ENCODE peak calls at places on chromosomes 7 and 10, in ten cellular contexts. One of them, this sample, is unnamed.

GRCh38 chr10:112359606-112360307 is 14.2 kb upstream of the ACSL5 start:
- DNase-seq in GM23338: no peak
- DNase-seq in GM12864: no peak
- DNase-seq in adrenal gland: no peak
- DNase-seq in omental fat pad: no peak
- DNase-seq in astrocyte of the spinal cord: no peak
- DNase-seq in activated B cell treated with CpG ODN at 0.5 μM for 24 hours: no peak
- DNase-seq in fibroblast of mammary gland: no peak
- DNase-seq in fibroblast of lung: no peak
- DNase-seq in mucosa of descending colon: no peak
- DNase-seq in this sample: no peak

GRCh38 chr10:64115913-64116643 is 594.9 kb downstream of the REEP3 start:
- DNase-seq in GM23338: peak
- DNase-seq in activated B cell treated with CpG ODN at 0.5 μM for 24 hours: no peak
- DNase-seq in mucosa of descending colon: no peak
- DNase-seq in fibroblast of lung: peak
- DNase-seq in omental fat pad: no peak
- DNase-seq in GM12864: no peak
- DNase-seq in adrenal gland: peak
- DNase-seq in fibroblast of mammary gland: no peak
- DNase-seq in astrocyte of the spinal cord: peak
- DNase-seq in this sample: no peak

GRCh38 chr10:17179002-17179401 is 22.5 kb downstream of the TRDMT1 start:
- DNase-seq in activated B cell treated with CpG ODN at 0.5 μM for 24 hours: no peak
- DNase-seq in GM23338: no peak
- DNase-seq in fibroblast of mammary gland: peak
- DNase-seq in adrenal gland: no peak
- DNase-seq in fibroblast of lung: no peak
- DNase-seq in omental fat pad: no peak
- DNase-seq in astrocyte of the spinal cord: peak
- DNase-seq in mucosa of descending colon: no peak
- DNase-seq in GM12864: no peak
- DNase-seq in this sample: no peak

GRCh38 chr7:1544178-1544895 is 11.7 kb downstream of the TMEM184A start:
- DNase-seq in fibroblast of lung: no peak
- DNase-seq in fibroblast of mammary gland: no peak
- DNase-seq in mucosa of descending colon: no peak
- DNase-seq in omental fat pad: no peak
- DNase-seq in activated B cell treated with CpG ODN at 0.5 μM for 24 hours: no peak
- DNase-seq in GM23338: no peak
- DNase-seq in astrocyte of the spinal cord: no peak
- DNase-seq in GM12864: no peak
- DNase-seq in adrenal gland: no peak
- DNase-seq in this sample: no peak

GRCh38 chr10:69549959-69550358 is 23.3 kb downstream of the NEUROG3 start:
- DNase-seq in astrocyte of the spinal cord: peak
- DNase-seq in activated B cell treated with CpG ODN at 0.5 μM for 24 hours: no peak
- DNase-seq in omental fat pad: no peak
- DNase-seq in adrenal gland: no peak
- DNase-seq in fibroblast of mammary gland: peak
- DNase-seq in mucosa of descending colon: no peak
- DNase-seq in fibroblast of lung: no peak
- DNase-seq in GM12864: no peak
- DNase-seq in GM23338: no peak
- DNase-seq in this sample: no peak

GRCh38 chr7:29084832-29085231 is 61.5 kb downstream of the CPVL start:
- DNase-seq in activated B cell treated with CpG ODN at 0.5 μM for 24 hours: no peak
- DNase-seq in adrenal gland: no peak
- DNase-seq in fibroblast of lung: no peak
- DNase-seq in astrocyte of the spinal cord: no peak
- DNase-seq in fibroblast of mammary gland: no peak
- DNase-seq in GM12864: no peak
- DNase-seq in omental fat pad: no peak
- DNase-seq in mucosa of descending colon: no peak
- DNase-seq in GM23338: no peak
- DNase-seq in this sample: no peak

GRCh38 chr7:112272921-112273561 is 66.5 kb downstream of the ZNF277 start:
- DNase-seq in activated B cell treated with CpG ODN at 0.5 μM for 24 hours: no peak
- DNase-seq in mucosa of descending colon: peak
- DNase-seq in fibroblast of lung: peak
- DNase-seq in omental fat pad: no peak
- DNase-seq in fibroblast of mammary gland: peak
- DNase-seq in astrocyte of the spinal cord: no peak
- DNase-seq in GM12864: no peak
- DNase-seq in adrenal gland: peak
- DNase-seq in GM23338: peak
- DNase-seq in this sample: no peak

GRCh38 chr7:69219381-69219780 is 378.9 kb upstream of the AUTS2 start:
- DNase-seq in fibroblast of lung: no peak
- DNase-seq in omental fat pad: no peak
- DNase-seq in astrocyte of the spinal cord: no peak
- DNase-seq in GM12864: no peak
- DNase-seq in GM23338: no peak
- DNase-seq in activated B cell treated with CpG ODN at 0.5 μM for 24 hours: no peak
- DNase-seq in adrenal gland: no peak
- DNase-seq in mucosa of descending colon: no peak
- DNase-seq in fibroblast of mammary gland: no peak
- DNase-seq in this sample: no peak

GRCh38 chr7:84100866-84101265 is 93.7 kb downstream of the SEMA3A start:
- DNase-seq in GM12864: no peak
- DNase-seq in mucosa of descending colon: no peak
- DNase-seq in omental fat pad: no peak
- DNase-seq in activated B cell treated with CpG ODN at 0.5 μM for 24 hours: no peak
- DNase-seq in astrocyte of the spinal cord: peak
- DNase-seq in adrenal gland: no peak
- DNase-seq in GM23338: peak
- DNase-seq in fibroblast of mammary gland: peak
- DNase-seq in fibroblast of lung: peak
- DNase-seq in this sample: no peak

GRCh38 chr10:103915794-103916193 is 2.2 kb downstream of the STN1 start:
- DNase-seq in activated B cell treated with CpG ODN at 0.5 μM for 24 hours: no peak
- DNase-seq in mucosa of descending colon: no peak
- DNase-seq in adrenal gland: peak
- DNase-seq in GM23338: no peak
- DNase-seq in fibroblast of lung: no peak
- DNase-seq in fibroblast of mammary gland: no peak
- DNase-seq in astrocyte of the spinal cord: no peak
- DNase-seq in omental fat pad: no peak
- DNase-seq in GM12864: no peak
- DNase-seq in this sample: no peak

GRCh38 chr10:58066979-58067378 is 200.7 kb downstream of the IPMK start:
- DNase-seq in adrenal gland: no peak
- DNase-seq in fibroblast of mammary gland: no peak
- DNase-seq in astrocyte of the spinal cord: no peak
- DNase-seq in GM23338: no peak
- DNase-seq in GM12864: no peak
- DNase-seq in mucosa of descending colon: no peak
- DNase-seq in activated B cell treated with CpG ODN at 0.5 μM for 24 hours: no peak
- DNase-seq in omental fat pad: no peak
- DNase-seq in fibroblast of lung: no peak
- DNase-seq in this sample: no peak

GRCh38 chr10:126939706-126940105 is 34.5 kb downstream of the DOCK1 start:
- DNase-seq in GM12864: no peak
- DNase-seq in fibroblast of lung: no peak
- DNase-seq in fibroblast of mammary gland: no peak
- DNase-seq in astrocyte of the spinal cord: no peak
- DNase-seq in omental fat pad: no peak
- DNase-seq in adrenal gland: no peak
- DNase-seq in GM23338: peak
- DNase-seq in activated B cell treated with CpG ODN at 0.5 μM for 24 hours: no peak
- DNase-seq in mucosa of descending colon: no peak
- DNase-seq in this sample: no peak

GRCh38 chr7:158025651-158026600 is 561.7 kb downstream of the PTPRN2 start:
- DNase-seq in GM12864: no peak
- DNase-seq in fibroblast of lung: no peak
- DNase-seq in omental fat pad: no peak
- DNase-seq in GM23338: no peak
- DNase-seq in mucosa of descending colon: no peak
- DNase-seq in activated B cell treated with CpG ODN at 0.5 μM for 24 hours: no peak
- DNase-seq in astrocyte of the spinal cord: no peak
- DNase-seq in adrenal gland: no peak
- DNase-seq in fibroblast of mammary gland: no peak
- DNase-seq in this sample: no peak

GRCh38 chr7:109246330-109247077 is 676.8 kb downstream of the DNAJB9 start:
- DNase-seq in fibroblast of mammary gland: peak
- DNase-seq in mucosa of descending colon: no peak
- DNase-seq in fibroblast of lung: peak
- DNase-seq in adrenal gland: no peak
- DNase-seq in astrocyte of the spinal cord: no peak
- DNase-seq in activated B cell treated with CpG ODN at 0.5 μM for 24 hours: no peak
- DNase-seq in GM12864: no peak
- DNase-seq in omental fat pad: no peak
- DNase-seq in GM23338: no peak
- DNase-seq in this sample: no peak

GRCh38 chr10:100872034-100872791 is 40.5 kb upstream of the SLF2 start:
- DNase-seq in omental fat pad: no peak
- DNase-seq in fibroblast of lung: peak
- DNase-seq in GM23338: peak
- DNase-seq in GM12864: no peak
- DNase-seq in activated B cell treated with CpG ODN at 0.5 μM for 24 hours: peak
- DNase-seq in adrenal gland: peak
- DNase-seq in fibroblast of mammary gland: peak
- DNase-seq in astrocyte of the spinal cord: peak
- DNase-seq in mucosa of descending colon: no peak
- DNase-seq in this sample: peak

GRCh38 chr10:7082967-7083366 is 327.9 kb downstream of the SFMBT2 start:
- DNase-seq in mucosa of descending colon: no peak
- DNase-seq in GM23338: peak
- DNase-seq in omental fat pad: no peak
- DNase-seq in GM12864: no peak
- DNase-seq in fibroblast of lung: no peak
- DNase-seq in adrenal gland: no peak
- DNase-seq in activated B cell treated with CpG ODN at 0.5 μM for 24 hours: no peak
- DNase-seq in astrocyte of the spinal cord: no peak
- DNase-seq in fibroblast of mammary gland: no peak
- DNase-seq in this sample: no peak

GRCh38 chr10:21183025-21183424 is 285.9 kb upstream of the NEBL start:
- DNase-seq in activated B cell treated with CpG ODN at 0.5 μM for 24 hours: no peak
- DNase-seq in mucosa of descending colon: no peak
- DNase-seq in fibroblast of mammary gland: peak
- DNase-seq in adrenal gland: no peak
- DNase-seq in omental fat pad: no peak
- DNase-seq in GM23338: no peak
- DNase-seq in GM12864: no peak
- DNase-seq in astrocyte of the spinal cord: no peak
- DNase-seq in fibroblast of lung: no peak
- DNase-seq in this sample: no peak

GRCh38 chr7:96122746-96123145 is 199.2 kb downstream of the SLC25A13 start:
- DNase-seq in fibroblast of lung: no peak
- DNase-seq in activated B cell treated with CpG ODN at 0.5 μM for 24 hours: no peak
- DNase-seq in astrocyte of the spinal cord: peak
- DNase-seq in fibroblast of mammary gland: no peak
- DNase-seq in GM23338: no peak
- DNase-seq in omental fat pad: no peak
- DNase-seq in adrenal gland: no peak
- DNase-seq in GM12864: no peak
- DNase-seq in mucosa of descending colon: no peak
- DNase-seq in this sample: no peak

GRCh38 chr7:106793015-106793651 is 71.9 kb upstream of the PIK3CG start:
- DNase-seq in adrenal gland: no peak
- DNase-seq in GM23338: peak
- DNase-seq in activated B cell treated with CpG ODN at 0.5 μM for 24 hours: no peak
- DNase-seq in astrocyte of the spinal cord: peak
- DNase-seq in mucosa of descending colon: no peak
- DNase-seq in fibroblast of lung: peak
- DNase-seq in fibroblast of mammary gland: peak
- DNase-seq in GM12864: no peak
- DNase-seq in omental fat pad: no peak
- DNase-seq in this sample: no peak
- TF ChIP-seq CTCF in adrenal gland: peak
- TF ChIP-seq CTCF in GM23338: peak
- TF ChIP-seq CTCF in activated B cell treated with CpG ODN at 0.5 μM for 24 hours: peak
- TF ChIP-seq CTCF in astrocyte of the spinal cord: peak
- TF ChIP-seq CTCF in mucosa of descending colon: peak
- TF ChIP-seq CTCF in fibroblast of lung: peak
- TF ChIP-seq CTCF in fibroblast of mammary gland: peak
- TF ChIP-seq CTCF in GM12864: peak
- TF ChIP-seq CTCF in omental fat pad: no peak
- TF ChIP-seq CTCF in this sample: peak

DNA sequence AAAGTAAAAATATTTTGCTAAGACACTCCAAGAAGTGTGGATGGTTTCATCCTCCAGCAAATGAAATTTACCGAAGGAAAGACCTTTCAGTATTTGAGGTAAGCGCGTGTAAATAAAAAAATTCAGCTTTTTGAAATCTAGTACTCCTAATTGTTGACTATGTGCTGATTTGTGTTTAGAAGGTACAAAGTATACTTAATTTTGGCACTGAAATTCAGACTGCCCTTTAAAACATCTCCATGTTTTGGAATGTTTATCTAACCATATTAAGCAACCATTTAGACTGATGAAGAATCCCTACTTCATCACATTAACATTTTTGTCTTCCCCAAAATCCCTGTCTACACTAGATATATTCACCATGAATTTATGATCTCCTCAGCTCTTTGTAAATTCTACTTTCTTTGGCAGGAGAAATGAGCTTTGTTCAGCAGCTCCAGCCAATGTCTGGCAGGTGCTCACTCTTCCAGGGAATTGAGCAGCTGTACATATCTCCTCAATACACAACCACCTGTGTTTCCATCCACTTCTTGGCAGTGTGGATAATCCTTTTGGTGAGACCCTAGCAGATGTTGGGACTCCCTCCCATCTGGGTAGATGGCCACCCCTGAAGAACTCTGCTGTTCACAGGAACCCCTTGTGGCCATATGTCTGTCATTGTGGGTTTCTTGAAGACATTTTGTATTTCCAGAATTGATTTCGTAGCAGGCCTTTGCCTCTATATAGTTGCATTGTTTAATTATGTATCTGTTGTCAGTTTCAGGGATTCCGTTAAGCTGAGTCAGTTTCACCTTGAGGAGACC is 129.4 kb upstream of the SAMD8 start:
- DNase-seq in GM23338: no peak
- DNase-seq in fibroblast of mammary gland: no peak
- DNase-seq in adrenal gland: no peak
- DNase-seq in omental fat pad: no peak
- DNase-seq in activated B cell treated with CpG ODN at 0.5 μM for 24 hours: no peak
- DNase-seq in fibroblast of lung: no peak
- DNase-seq in mucosa of descending colon: no peak
- DNase-seq in astrocyte of the spinal cord: no peak
- DNase-seq in GM12864: no peak
- DNase-seq in this sample: no peak
- TF ChIP-seq CTCF in GM23338: no peak
- TF ChIP-seq CTCF in fibroblast of mammary gland: no peak
- TF ChIP-seq CTCF in adrenal gland: no peak
- TF ChIP-seq CTCF in omental fat pad: no peak
- TF ChIP-seq CTCF in activated B cell treated with CpG ODN at 0.5 μM for 24 hours: no peak
- TF ChIP-seq CTCF in fibroblast of lung: no peak
- TF ChIP-seq CTCF in mucosa of descending colon: no peak
- TF ChIP-seq CTCF in astrocyte of the spinal cord: no peak
- TF ChIP-seq CTCF in GM12864: peak
- TF ChIP-seq CTCF in this sample: no peak

GRCh38 chr10:96289218-96289910 is 14.9 kb upstream of the DNTT start:
- DNase-seq in GM23338: no peak
- DNase-seq in mucosa of descending colon: no peak
- DNase-seq in GM12864: no peak
- DNase-seq in fibroblast of mammary gland: no peak
- DNase-seq in activated B cell treated with CpG ODN at 0.5 μM for 24 hours: no peak
- DNase-seq in adrenal gland: no peak
- DNase-seq in astrocyte of the spinal cord: no peak
- DNase-seq in fibroblast of lung: no peak
- DNase-seq in omental fat pad: no peak
- DNase-seq in this sample: no peak
- TF ChIP-seq CTCF in GM23338: no peak
- TF ChIP-seq CTCF in mucosa of descending colon: no peak
- TF ChIP-seq CTCF in GM12864: no peak
- TF ChIP-seq CTCF in fibroblast of mammary gland: no peak
- TF ChIP-seq CTCF in activated B cell treated with CpG ODN at 0.5 μM for 24 hours: no peak
- TF ChIP-seq CTCF in adrenal gland: no peak
- TF ChIP-seq CTCF in astrocyte of the spinal cord: no peak
- TF ChIP-seq CTCF in fibroblast of lung: no peak
- TF ChIP-seq CTCF in omental fat pad: no peak
- TF ChIP-seq CTCF in this sample: no peak

GRCh38 chr10:77562742-77563141 is 74.9 kb downstream of the KCNMA1 start:
- DNase-seq in fibroblast of mammary gland: no peak
- DNase-seq in activated B cell treated with CpG ODN at 0.5 μM for 24 hours: no peak
- DNase-seq in GM23338: no peak
- DNase-seq in astrocyte of the spinal cord: no peak
- DNase-seq in omental fat pad: no peak
- DNase-seq in GM12864: no peak
- DNase-seq in adrenal gland: no peak
- DNase-seq in fibroblast of lung: no peak
- DNase-seq in mucosa of descending colon: no peak
- DNase-seq in this sample: no peak
- TF ChIP-seq CTCF in fibroblast of mammary gland: no peak
- TF ChIP-seq CTCF in activated B cell treated with CpG ODN at 0.5 μM for 24 hours: no peak
- TF ChIP-seq CTCF in GM23338: no peak
- TF ChIP-seq CTCF in astrocyte of the spinal cord: no peak
- TF ChIP-seq CTCF in omental fat pad: no peak
- TF ChIP-seq CTCF in GM12864: no peak
- TF ChIP-seq CTCF in adrenal gland: no peak
- TF ChIP-seq CTCF in fibroblast of lung: no peak
- TF ChIP-seq CTCF in mucosa of descending colon: no peak
- TF ChIP-seq CTCF in this sample: no peak

This sample was measured in mesothelial cell of epicardium.